ENCODE peak calls at places on chromosomes 7 and 10, in five cellular contexts. G is SK-N-SH, I is K562, M is GM12878, K is HepG2. V is an unnamed sample.

GRCh38 chr10:126013489-126014281 is 117.3 kb downstream of the FANK1 start:
- DNase-seq in M (no peak), G (no peak), I (peak; percentile 8), K (no peak), V (no peak)

GRCh38 chr7:90768301-90768700 is 172.2 kb downstream of the CDK14 start:
- DNase-seq in I (no peak), M (no peak), K (no peak), G (no peak), V (no peak)

GRCh38 chr7:112997831-112998230 is 88.8 kb downstream of the GPR85 start:
- DNase-seq in G (no peak), K (peak; percentile 30), I (no peak), M (no peak), V (no peak)

GRCh38 chr10:35216303-35216905 is 89.8 kb downstream of the CREM start:
- DNase-seq in K (peak; percentile 29), I (no peak), M (no peak), G (no peak), V (no peak)

GRCh38 chr7:148773344-148773743 is 74.6 kb downstream of the CUL1 start:
- DNase-seq in K (no peak), G (no peak), I (no peak), M (peak; percentile 11), V (no peak)

GRCh38 chr7:98341106-98341505 is 59.6 kb downstream of the BRI3 start:
- DNase-seq in G (no peak), I (no peak), M (no peak), K (no peak), V (no peak)

GRCh38 chr7:20594023-20594422 is 21.4 kb upstream of the ABCB5 start:
- DNase-seq in I (no peak), G (no peak), K (no peak), M (no peak), V (no peak)

GRCh38 chr7:47777531-47778152 is 170.6 kb downstream of the PKD1L1 start:
- DNase-seq in G (no peak), M (no peak), I (no peak), K (no peak), V (no peak)

GRCh38 chr7:143263266-143264195 is at the start of gene GSTK1:
- DNase-seq in M (peak; percentile 21), K (peak; percentile 66), I (peak; percentile 88), G (peak; percentile 94), V (peak; percentile 83)

GRCh38 chr10:93333278-93333978 is 148.7 kb downstream of the MYOF start:
- DNase-seq in K (no peak), I (no peak), M (no peak), G (no peak), V (no peak)

GRCh38 chr7:34104992-34105391 is 199.7 kb downstream of the BMPER start:
- DNase-seq in K (no peak), M (no peak), I (no peak), G (no peak), V (no peak)

GRCh38 chr7:66356277-66356721 is 151.2 kb downstream of the TPST1 start:
- DNase-seq in M (no peak), G (no peak), K (no peak), I (no peak), V (no peak)

GRCh38 chr10:123687758-123688157 is 21.6 kb downstream of the GPR26 start:
- DNase-seq in G (no peak), M (no peak), K (peak; percentile 6), I (no peak), V (no peak)

GRCh38 chr10:123573236-123574147 is 92.7 kb upstream of the GPR26 start:
- DNase-seq in K (peak; percentile 36), I (peak; percentile 65), G (peak; percentile 51), M (no peak), V (peak; percentile 17)

GRCh38 chr7:84697506-84697905 is 489.4 kb downstream of the SEMA3D start:
- DNase-seq in I (no peak), G (no peak), K (no peak), M (no peak), V (no peak)

GRCh38 chr10:72796042-72796441 is 97.5 kb upstream of the OIT3 start:
- DNase-seq in I (no peak), M (no peak), K (no peak), G (no peak), V (no peak)

DNA sequence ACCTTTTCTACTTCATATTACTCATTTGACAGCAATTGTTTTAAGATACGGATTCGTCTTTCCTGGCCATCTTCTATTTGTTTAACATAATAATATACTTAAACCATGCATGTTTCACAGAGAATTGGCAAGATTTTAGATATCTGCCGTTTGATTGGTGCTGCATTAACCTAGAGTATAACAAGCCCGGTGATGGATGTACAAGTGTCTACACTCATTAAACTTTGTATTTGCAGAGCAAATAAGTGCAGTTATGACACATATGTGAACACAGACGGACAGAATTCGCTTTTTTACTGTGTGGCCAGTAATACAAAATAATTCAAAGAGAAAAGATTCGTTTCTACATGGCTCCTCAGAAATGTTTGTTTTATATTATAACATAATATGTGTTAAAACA is 116.1 kb downstream of the ARL4A start:
- DNase-seq in M (no peak), G (no peak), K (no peak), I (no peak), V (no peak)
- TF ChIP-seq GABPA in M (no peak), G (no peak), K (no peak), I (no peak), V (no peak)

DNA sequence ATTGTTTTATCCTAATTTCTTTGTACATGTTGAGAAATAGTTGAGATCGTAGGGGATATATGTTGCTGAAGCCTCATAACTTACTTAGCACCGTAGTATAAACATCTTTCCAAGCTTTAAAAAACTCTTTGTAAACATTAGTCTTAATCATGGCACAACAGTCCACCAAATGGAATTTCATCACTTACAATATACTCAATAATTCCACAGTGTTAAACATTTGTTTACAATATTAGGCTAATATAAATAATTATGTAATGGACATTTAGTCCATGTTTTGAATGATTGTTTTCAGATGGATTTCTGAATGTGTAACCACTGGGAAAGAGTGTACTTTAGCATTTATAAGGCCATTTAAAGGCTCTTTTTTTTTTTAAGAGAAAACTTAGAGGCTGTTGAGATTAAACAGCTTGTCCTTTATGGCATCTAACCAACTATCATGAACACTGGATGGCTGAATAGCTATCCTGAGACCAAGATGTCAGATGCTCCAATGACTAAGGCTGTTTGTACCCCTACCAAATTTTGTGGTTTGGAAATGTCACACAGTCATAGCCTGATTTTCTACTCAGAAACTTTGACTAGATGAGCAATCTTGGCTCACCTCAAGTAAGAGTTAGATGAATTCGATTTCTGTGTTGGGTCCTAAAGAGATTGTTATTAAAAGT is 248.3 kb upstream of the GLI3 start:
- DNase-seq in G (no peak), I (no peak), K (no peak), M (no peak), V (no peak)
- TF ChIP-seq POLR2AphosphoS5 in G (no peak), I (no peak), K (no peak), M (no peak), V (no peak)

DNA sequence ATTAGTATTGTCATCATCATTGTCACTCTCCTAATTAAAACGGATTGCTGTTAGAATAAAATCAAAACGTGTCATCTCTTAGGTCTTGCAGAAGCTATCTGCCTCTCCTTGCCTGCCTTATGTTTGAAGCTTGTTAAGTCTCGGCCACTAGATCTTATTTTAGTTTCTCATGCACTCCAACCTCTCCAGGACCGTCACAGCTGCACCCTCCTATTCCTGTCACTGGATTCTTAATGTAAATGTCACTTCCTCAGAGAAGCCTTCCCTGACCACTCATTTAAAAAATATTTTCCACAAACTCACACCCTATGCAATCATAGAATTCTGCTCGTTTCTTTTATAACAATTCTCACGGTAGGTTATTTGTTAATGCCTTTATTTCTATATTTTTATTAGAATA is 103.9 kb upstream of the DKK1 start:
- DNase-seq in G (no peak), I (no peak), K (no peak), M (no peak), V (no peak)
- TF ChIP-seq GABPA in G (no peak), I (no peak), K (no peak), M (no peak), V (no peak)

GRCh38 chr10:131982185-131982756 is 548 bp upstream of the BNIP3 start:
- DNase-seq in G (peak; percentile 72), I (no peak), K (no peak), M (no peak), V (no peak)
- TF ChIP-seq POLR2AphosphoS5 in G (peak; percentile 4), I (no peak), K (peak; percentile 27), M (no peak), V (no peak)

GRCh38 chr10:37854606-37855005 is 2.8 kb downstream of the ZNF248 start:
- DNase-seq in I (no peak), M (no peak), K (no peak), G (no peak), V (no peak)
- TF ChIP-seq GABPA in I (no peak), M (no peak), K (no peak), G (no peak), V (no peak)

GRCh38 chr10:6100370-6100769 is 11.5 kb downstream of the RBM17 start:
- DNase-seq in K (no peak), G (no peak), I (no peak), M (no peak), V (no peak)

GRCh38 chr10:6103591-6103990 is 14.8 kb downstream of the RBM17 start:
- DNase-seq in G (no peak), I (no peak), M (no peak), K (no peak), V (no peak)

GRCh38 chr10:6098156-6098555 is 9.3 kb downstream of the RBM17 start:
- DNase-seq in G (no peak), I (no peak), K (no peak), M (no peak), V (no peak)

GRCh38 chr10:6102128-6102527 is 13.3 kb downstream of the RBM17 start:
- DNase-seq in G (no peak), M (no peak), I (no peak), K (no peak), V (no peak)

GRCh38 chr10:6101181-6101580 is 12.3 kb downstream of the RBM17 start:
- DNase-seq in M (no peak), G (no peak), K (no peak), I (no peak), V (no peak)
- TF ChIP-seq POLR2AphosphoS5 in M (no peak), G (no peak), K (no peak), I (no peak), V (no peak)

DNA sequence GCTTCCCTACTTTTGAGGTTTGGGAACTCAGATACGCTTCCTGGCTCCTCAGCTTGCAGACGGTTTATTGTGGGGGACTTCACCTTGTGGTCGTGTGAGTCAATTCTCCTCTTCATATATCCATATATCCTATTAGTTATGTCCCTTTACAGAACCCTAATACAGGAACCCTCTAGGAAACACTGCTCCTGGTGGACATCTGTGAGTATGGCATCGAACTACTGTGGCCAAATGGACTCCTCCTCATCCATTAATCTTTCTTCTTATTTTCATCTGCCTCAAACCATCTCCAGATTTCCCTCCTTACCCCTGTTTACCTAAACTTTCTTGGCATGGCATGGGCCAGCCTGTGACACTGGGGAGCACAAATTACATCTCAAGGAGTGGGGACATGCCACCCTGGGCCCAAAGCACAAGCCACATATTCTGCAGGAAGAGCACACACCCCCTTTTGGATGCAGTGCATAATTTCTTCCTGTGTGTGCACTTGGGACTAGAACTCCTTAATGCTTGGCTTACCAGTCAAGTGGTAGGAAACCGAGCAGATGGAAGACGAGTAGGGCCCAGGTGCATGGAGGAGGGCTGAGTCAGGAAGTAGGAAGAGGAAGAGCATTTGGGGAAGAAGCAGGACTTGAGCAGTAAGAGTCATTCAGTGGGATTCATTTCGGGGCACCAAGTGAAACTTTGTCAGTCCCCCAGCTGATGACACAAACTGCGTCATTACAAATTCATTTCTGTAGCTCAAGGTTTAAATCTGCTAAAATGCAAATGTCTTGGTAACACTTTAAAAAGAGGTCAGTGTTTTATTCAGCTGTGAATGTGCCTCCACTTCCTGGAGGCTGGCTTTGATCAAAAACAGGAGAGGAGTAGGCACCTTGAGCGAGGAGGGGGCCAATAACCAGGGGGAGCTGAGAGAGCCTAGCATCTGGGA is 80.8 kb upstream of the PLXNA4 start:
- DNase-seq in M (no peak), G (peak; percentile 50), I (peak; percentile 59), K (no peak), V (peak; percentile 23)
- TF ChIP-seq GABPA in M (no peak), G (no peak), I (no peak), K (no peak), V (no peak)

GRCh38 chr7:963236-964078 is 9.0 kb upstream of the ADAP1 start:
- DNase-seq in K (no peak), I (peak; percentile 34), G (peak; percentile 73), M (no peak), V (no peak)
- TF ChIP-seq POLR2AphosphoS5 in K (no peak), I (no peak), G (no peak), M (no peak), V (no peak)

V was measured in HL-60.